ENCODE peak calls at places on chromosomes 3 and 15, in four cellular contexts. C is A549, O is RWPE1, N is upper lobe of right lung. Y is an unnamed sample.

GRCh38 chr3:48157215-48157840 is 30.9 kb downstream of the CDC25A start:
- DNase-seq in N (no peak), C (peak; percentile 22), O (peak; percentile 45), Y (no peak)

GRCh38 chr3:27160779-27161287 is 208.3 kb downstream of the NEK10 start:
- DNase-seq in C (no peak), N (no peak), O (no peak), Y (no peak)

GRCh38 chr15:85946986-85947385 is 132.7 kb upstream of the AGBL1 start:
- DNase-seq in C (no peak), O (no peak), N (no peak), Y (no peak)

GRCh38 chr3:64340636-64341240 is 115.5 kb upstream of the PRICKLE2 start:
- DNase-seq in N (no peak), C (no peak), O (no peak), Y (no peak)

GRCh38 chr3:150414273-150414672 is 6.2 kb downstream of the TSC22D2 start:
- DNase-seq in O (no peak), C (no peak), N (no peak), Y (peak; percentile 27)

GRCh38 chr15:27028836-27029482 is 58.0 kb downstream of the GABRG3 start:
- DNase-seq in C (no peak), N (no peak), O (no peak), Y (no peak)

GRCh38 chr3:48709051-48709461 is 8.0 kb downstream of the IP6K2 start:
- DNase-seq in O (peak; percentile 74), C (no peak), N (no peak), Y (no peak)

GRCh38 chr3:116579843-116580242 is 129.7 kb upstream of the TUSC7 start:
- DNase-seq in N (no peak), O (peak; percentile 5), C (peak; percentile 3), Y (no peak)

GRCh38 chr3:52456169-52456799 is 880 bp downstream of the NISCH start:
- DNase-seq in C (no peak), O (peak; percentile 17), N (peak; percentile 66), Y (no peak)

GRCh38 chr3:52005571-52005986 is 9.9 kb upstream of the RPL29 start:
- DNase-seq in C (no peak), N (peak; percentile 70), O (peak; percentile 25), Y (no peak)

GRCh38 chr15:62770752-62771151 is 271.8 kb upstream of the TPM1 start:
- DNase-seq in C (no peak), O (peak; percentile 74), N (no peak), Y (no peak)

GRCh38 chr3:196706313-196706712 is 5.7 kb downstream of the CEP19 start:
- DNase-seq in N (no peak), C (no peak), O (no peak), Y (no peak)

GRCh38 chr15:80452166-80452565 is 48.0 kb downstream of the ARNT2 start:
- DNase-seq in N (no peak), C (no peak), O (no peak), Y (no peak)

GRCh38 chr3:57923101-57923500 is 85.1 kb upstream of the FLNB start:
- DNase-seq in N (no peak), O (no peak), C (no peak), Y (no peak)

GRCh38 chr3:51975857-51976549 is 1.1 kb downstream of the ABHD14A start:
- DNase-seq in O (no peak), N (peak; percentile 88), C (no peak), Y (peak; percentile 80)

GRCh38 chr15:48963524-48964113 is at the start of gene SHC4:
- DNase-seq in C (peak; percentile 63), O (peak; percentile 92), N (peak; percentile 67), Y (peak; percentile 28)

GRCh38 chr3:127056281-127056680 is 73.4 kb downstream of the PLXNA1 start:
- DNase-seq in C (no peak), O (no peak), N (peak; percentile 46), Y (no peak)

GRCh38 chr3:124886168-124887051 is 755 bp downstream of the ITGB5 start:
- DNase-seq in O (peak; percentile 34), C (peak; percentile 82), N (peak; percentile 81), Y (peak; percentile 35)

GRCh38 chr15:101062471-101063171 is 143.5 kb downstream of the LRRK1 start:
- DNase-seq in C (no peak), N (peak; percentile 20), O (no peak), Y (no peak)

GRCh38 chr3:74267583-74268184 is 346.8 kb downstream of the CNTN3 start:
- DNase-seq in C (peak; percentile 51), O (peak; percentile 20), N (no peak), Y (no peak)

GRCh38 chr15:50764331-50765201 is 940 bp downstream of the SPPL2A start:
- DNase-seq in N (no peak), O (peak; percentile 42), C (no peak), Y (no peak)

GRCh38 chr15:82047493-82048446 is 2.0 kb upstream of the MEX3B start:
- DNase-seq in N (no peak), O (peak; percentile 9), C (no peak), Y (no peak)

GRCh38 chr3:141387446-141388030 is 19.2 kb downstream of the ZBTB38 start:
- DNase-seq in N (no peak), O (no peak), C (no peak), Y (no peak)

GRCh38 chr15:99213187-99213811 is 36.1 kb downstream of the TTC23 start:
- DNase-seq in O (peak; percentile 70), N (peak; percentile 76), C (peak; percentile 72), Y (peak; percentile 38)

GRCh38 chr3:18825586-18826157 is 322.6 kb upstream of the KCNH8 start:
- DNase-seq in C (no peak), O (no peak), N (no peak), Y (no peak)

GRCh38 chr3:98691897-98692296 is 71.2 kb upstream of the ST3GAL6 start:
- DNase-seq in N (no peak), C (no peak), O (no peak), Y (no peak)

GRCh38 chr3:151445283-151446001 is 15.4 kb downstream of the IGSF10 start:
- DNase-seq in N (no peak), O (peak; percentile 50), C (no peak), Y (no peak)

GRCh38 chr3:75906555-75907112 is 121.3 kb upstream of the ZNF717 start:
- DNase-seq in C (no peak), O (no peak), N (peak; percentile 70), Y (peak; percentile 12)

GRCh38 chr3:49900491-49901153 is 3.1 kb downstream of the MST1R start:
- DNase-seq in O (peak; percentile 96), C (peak; percentile 84), N (peak; percentile 91), Y (no peak)

GRCh38 chr3:25472747-25473146 is 44.7 kb downstream of the RARB start:
- DNase-seq in C (no peak), N (no peak), O (no peak), Y (no peak)

GRCh38 chr3:157098823-157099185 is 61.1 kb downstream of the CCNL1 start:
- DNase-seq in O (no peak), C (no peak), N (no peak), Y (no peak)

GRCh38 chr15:34810455-34811146 is 15.3 kb upstream of the ACTC1 start:
- DNase-seq in N (no peak), O (peak; percentile 70), C (peak; percentile 85), Y (no peak)

GRCh38 chr3:12187448-12188327 is 29.0 kb upstream of the TIMP4 start:
- DNase-seq in O (no peak), C (no peak), N (peak; percentile 78), Y (no peak)

GRCh38 chr3:12188328-12188648 is 29.6 kb upstream of the TIMP4 start:
- DNase-seq in N (no peak), C (no peak), O (no peak), Y (no peak)

GRCh38 chr3:12190832-12191231 is 32.1 kb upstream of the TIMP4 start:
- DNase-seq in O (no peak), N (no peak), C (no peak), Y (no peak)

GRCh38 chr3:12190221-12190807 is 31.6 kb upstream of the TIMP4 start:
- DNase-seq in O (no peak), N (no peak), C (no peak), Y (no peak)

DNA sequence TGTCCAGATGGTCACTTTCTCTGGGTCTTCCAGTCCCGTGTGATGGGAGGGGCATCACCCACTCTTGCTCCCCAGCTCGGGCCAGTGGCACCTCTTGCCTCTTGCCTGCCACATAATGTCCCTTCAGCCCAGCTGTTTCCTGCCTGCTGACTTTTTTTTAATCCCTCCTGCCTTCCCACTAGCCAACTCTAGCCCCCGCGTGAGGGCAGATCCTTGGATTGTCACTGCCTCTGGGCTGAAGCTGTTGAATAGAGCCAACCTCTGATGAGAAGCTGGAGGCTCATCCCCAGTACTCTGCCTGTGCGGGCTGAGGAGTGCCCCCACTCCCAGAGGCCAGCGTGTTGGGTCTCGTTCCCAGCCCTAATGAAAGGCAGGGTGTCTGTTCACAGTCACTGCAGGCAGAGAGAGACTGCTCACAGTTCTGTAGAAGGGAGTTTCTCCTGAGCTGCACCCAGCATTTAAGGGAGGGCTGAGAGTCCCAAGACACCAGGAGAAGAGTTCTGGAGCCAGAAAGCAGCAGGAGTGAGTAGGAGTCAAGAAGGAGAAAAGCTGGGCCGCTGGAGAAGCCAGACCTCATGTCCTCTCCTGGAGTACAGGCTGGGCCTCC is 30.1 kb upstream of the TIMP4 start:
- DNase-seq in N (no peak), C (no peak), O (no peak), Y (no peak)
- H3K27ac ChIP-seq in N (no peak overlapping the region), C (peak overlapping the region; percentile 64), O (peak overlapping the region; percentile 19), Y (no peak overlapping the region)

GRCh38 chr3:12675115-12675810 is 11.3 kb upstream of the RAF1 start:
- DNase-seq in O (no peak), C (no peak), N (peak; percentile 18), Y (no peak)

GRCh38 chr3:12670365-12670764 is 6.4 kb upstream of the RAF1 start:
- DNase-seq in N (no peak), C (no peak), O (no peak), Y (no peak)

DNA sequence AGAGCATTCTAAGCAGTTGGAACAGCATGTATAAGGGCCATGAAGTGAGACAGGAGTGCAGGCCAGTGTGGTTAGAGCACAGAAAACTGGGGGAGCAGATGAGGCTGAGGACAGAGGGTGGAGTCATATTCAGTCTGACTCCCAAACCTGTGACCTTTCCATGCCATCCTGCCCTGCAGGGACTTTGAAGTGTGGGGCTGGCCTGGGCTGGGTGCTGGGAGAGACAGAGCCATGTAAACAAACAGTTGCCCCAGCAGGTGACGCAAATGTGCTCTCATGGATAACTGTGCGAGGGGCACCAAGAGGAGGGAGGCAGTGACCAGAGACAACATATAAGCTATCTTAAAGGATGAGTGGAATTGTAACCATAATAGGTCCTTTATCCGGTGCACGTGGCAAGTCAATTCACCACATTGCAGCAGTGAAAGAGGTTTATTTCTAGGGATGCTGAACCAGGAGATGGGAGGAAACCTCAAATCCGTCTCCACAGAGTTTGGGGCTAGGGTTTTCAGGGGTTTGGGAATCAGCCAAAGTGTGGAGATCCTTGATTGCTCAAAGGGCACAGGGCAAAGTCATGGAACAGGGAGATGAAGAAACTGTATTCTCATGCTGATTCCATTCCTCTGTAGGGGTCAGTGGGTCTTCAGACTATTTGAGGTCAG is 7.0 kb upstream of the RAF1 start:
- DNase-seq in N (no peak), C (no peak), O (no peak), Y (no peak)
- H3K27ac ChIP-seq in N (no peak overlapping the region), C (no peak overlapping the region), O (no peak overlapping the region), Y (no peak overlapping the region)

GRCh38 chr3:121562148-121562547 is 5.6 kb upstream of the ARGFX start:
- DNase-seq in C (no peak), N (no peak), O (no peak), Y (no peak)
- H3K27ac ChIP-seq in C (no peak overlapping the region), N (no peak overlapping the region), O (no peak overlapping the region), Y (no peak overlapping the region)

DNA sequence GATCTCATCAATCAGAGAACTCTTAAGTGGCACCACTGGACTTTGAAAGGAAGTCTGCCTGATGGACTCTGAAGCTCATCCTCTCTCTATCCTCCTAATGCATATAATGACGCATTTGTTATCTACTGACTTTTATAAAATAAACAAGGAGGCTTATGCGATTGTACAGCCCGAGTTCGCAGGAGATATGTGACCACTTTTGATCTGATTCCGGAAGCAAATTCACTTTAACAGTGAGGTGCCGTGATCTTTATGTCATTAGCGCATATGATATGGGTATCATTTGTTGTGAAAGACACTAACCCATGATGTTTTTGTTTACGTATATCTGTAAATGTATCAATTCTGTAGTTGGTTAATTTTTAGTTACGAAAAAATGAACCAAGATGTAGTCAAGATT is 427 bp upstream of the RNF111 start:
- DNase-seq in O (no peak), C (no peak), N (no peak), Y (no peak)
- H3K27ac ChIP-seq in O (peak overlapping the region; percentile 88), C (peak overlapping the region; percentile 88), N (peak overlapping the region; percentile 85), Y (peak overlapping the region; percentile 71)